ENCODE peak calls at places on chromosomes 5 and 9, in seven cellular contexts. Y is T-helper 2 cell; P is A549; V is anterior cingulate cortex; U is stimulated activated CD8-positive, alpha-beta memory T cell treated with anti-CD3 and anti-CD28 coated beads, Interleukin-2, amount 100 ng/mL, for 48 hours; X is HFFc6; Z is A172. G is an unnamed sample.

GRCh38 chr5:58072202-58072791 is 387.6 kb downstream of the PLK2 start:
- DNase-seq in P (no peak), V (no peak), Y (no peak), U (no peak), Z (no peak), X (no peak), G (no peak)

GRCh38 chr9:86997158-86997557 is 49.9 kb upstream of the GAS1 start:
- DNase-seq in V (no peak), P (no peak), Z (no peak), U (no peak), Y (no peak), X (no peak), G (no peak)

GRCh38 chr5:129766798-129767197 is 18.9 kb downstream of the MINAR2 start:
- DNase-seq in P (no peak), Y (no peak), X (no peak), V (no peak), U (no peak), Z (no peak), G (no peak)

GRCh38 chr5:128464596-128464995 is 73.4 kb downstream of the FBN2 start:
- DNase-seq in Y (no peak), U (no peak), X (no peak), V (no peak), Z (no peak), P (no peak), G (no peak)

GRCh38 chr9:122115176-122116035 is 22.3 kb upstream of the TTLL11 start:
- DNase-seq in P (no peak), Y (no peak), X (no peak), V (no peak), U (no peak), Z (no peak), G (no peak)

GRCh38 chr9:109912082-109912581 is 132.1 kb downstream of the PALM2AKAP2 start:
- DNase-seq in U (no peak), X (peak; percentile 88), Y (no peak), Z (peak; percentile 67), P (peak; percentile 35), V (no peak), G (peak; percentile 79)

GRCh38 chr9:72886386-72886785 is 66.5 kb downstream of the ALDH1A1 start:
- DNase-seq in U (no peak), V (no peak), X (no peak), P (no peak), Z (no peak), Y (no peak), G (no peak)

GRCh38 chr9:78437721-78438610 is 141.0 kb downstream of the PSAT1 start:
- DNase-seq in U (no peak), X (no peak), P (no peak), V (no peak), Z (no peak), Y (no peak), G (no peak)

GRCh38 chr9:21031091-21031817 is at the start of gene HACD4:
- DNase-seq in V (peak; percentile 53), Y (peak; percentile 88), Z (no peak), X (no peak), P (peak; percentile 23), U (peak; percentile 32), G (no peak)

GRCh38 chr5:124599048-124599973 is 147.1 kb downstream of the ZNF608 start:
- DNase-seq in V (no peak), U (no peak), P (peak; percentile 83), Z (peak; percentile 65), X (peak; percentile 3), Y (no peak), G (peak; percentile 6)